ENCODE peak calls at places on chromosomes 5 and 9, in four cellular contexts. C, F, A and H are unnamed samples.

GRCh38 chr5:87354496-87354895 is 58.2 kb downstream of the CCNH start:
- DNase-seq in C (no peak), F (no peak), A (no peak), H (no peak)

GRCh38 chr9:136305822-136306690 is 2.2 kb upstream of the CCDC187 start:
- DNase-seq in C (no peak), F (no peak), A (no peak), H (no peak)

GRCh38 chr5:114857951-114858401 is 311.7 kb downstream of the TRIM36 start:
- DNase-seq in C (no peak), F (peak), A (no peak), H (peak)

GRCh38 chr5:78651468-78651867 is 2.9 kb upstream of the LHFPL2 start:
- DNase-seq in C (no peak), F (no peak), A (no peak), H (no peak)

GRCh38 chr9:108691614-108692013 is 164.2 kb downstream of the ACTL7B start:
- DNase-seq in C (no peak), F (no peak), A (no peak), H (peak)

GRCh38 chr9:88653926-88654325 is 118.9 kb downstream of the NXNL2 start:
- DNase-seq in C (no peak), F (no peak), A (no peak), H (no peak)

GRCh38 chr9:96068511-96068910 is 193.0 kb downstream of the ERCC6L2 start:
- DNase-seq in C (no peak), F (no peak), A (no peak), H (no peak)

GRCh38 chr9:107749787-107750444 is 260.3 kb upstream of the KLF4 start:
- DNase-seq in C (no peak), F (peak), A (peak), H (peak)

GRCh38 chr5:57824047-57824446 is 341.4 kb upstream of the ACTBL2 start:
- DNase-seq in C (no peak), F (no peak), A (no peak), H (no peak)

GRCh38 chr9:31153250-31153840 is 1231.1 kb upstream of the ACO1 start:
- DNase-seq in C (no peak), F (no peak), A (no peak), H (peak)

GRCh38 chr9:127877566-127877998 is at the start of gene AK1:
- DNase-seq in C (no peak), F (peak), A (peak), H (peak)

GRCh38 chr9:116494815-116495634 is 192.1 kb upstream of the TRIM32 start:
- DNase-seq in C (no peak), F (peak), A (no peak), H (peak)

GRCh38 chr5:73894860-73895259 is 268.9 kb downstream of the ARHGEF28 start:
- DNase-seq in C (no peak), F (no peak), A (no peak), H (no peak)

GRCh38 chr9:27599102-27599501 is 25.8 kb upstream of the C9orf72 start:
- DNase-seq in C (no peak), F (no peak), A (no peak), H (peak)

GRCh38 chr9:18260527-18260926 is 213.4 kb upstream of the ADAMTSL1 start:
- DNase-seq in C (no peak), F (no peak), A (no peak), H (peak)

GRCh38 chr9:91197232-91198181 is 164.2 kb downstream of the AUH start:
- DNase-seq in C (no peak), F (peak), A (peak), H (peak)

GRCh38 chr9:130541533-130541932 is 37.8 kb upstream of the FUBP3 start:
- DNase-seq in C (no peak), F (no peak), A (no peak), H (no peak)

GRCh38 chr5:10307206-10308148 is at the start of gene CMBL:
- DNase-seq in C (no peak), F (peak), A (peak), H (peak)

GRCh38 chr9:88651682-88652633 is 117.0 kb downstream of the NXNL2 start:
- DNase-seq in C (no peak), F (peak), A (peak), H (peak)

GRCh38 chr5:145479862-145480261 is 355.3 kb downstream of the PRELID2 start:
- DNase-seq in C (no peak), F (no peak), A (no peak), H (no peak)

GRCh38 chr5:148912714-148913398 is 86.4 kb downstream of the ADRB2 start:
- DNase-seq in C (no peak), F (peak), A (no peak), H (peak)

GRCh38 chr9:37596504-37596903 is 4.1 kb upstream of the TOMM5 start:
- DNase-seq in C (no peak), F (no peak), A (no peak), H (no peak)

GRCh38 chr9:37591775-37592107 is 656 bp downstream of the TOMM5 start:
- DNase-seq in C (no peak), F (peak), A (no peak), H (no peak)

GRCh38 chr9:37587521-37587920 is 4.9 kb downstream of the TOMM5 start:
- DNase-seq in C (no peak), F (no peak), A (no peak), H (no peak)

GRCh38 chr9:37593877-37594448 is 1.6 kb upstream of the TOMM5 start:
- DNase-seq in C (no peak), F (no peak), A (no peak), H (no peak)

DNA sequence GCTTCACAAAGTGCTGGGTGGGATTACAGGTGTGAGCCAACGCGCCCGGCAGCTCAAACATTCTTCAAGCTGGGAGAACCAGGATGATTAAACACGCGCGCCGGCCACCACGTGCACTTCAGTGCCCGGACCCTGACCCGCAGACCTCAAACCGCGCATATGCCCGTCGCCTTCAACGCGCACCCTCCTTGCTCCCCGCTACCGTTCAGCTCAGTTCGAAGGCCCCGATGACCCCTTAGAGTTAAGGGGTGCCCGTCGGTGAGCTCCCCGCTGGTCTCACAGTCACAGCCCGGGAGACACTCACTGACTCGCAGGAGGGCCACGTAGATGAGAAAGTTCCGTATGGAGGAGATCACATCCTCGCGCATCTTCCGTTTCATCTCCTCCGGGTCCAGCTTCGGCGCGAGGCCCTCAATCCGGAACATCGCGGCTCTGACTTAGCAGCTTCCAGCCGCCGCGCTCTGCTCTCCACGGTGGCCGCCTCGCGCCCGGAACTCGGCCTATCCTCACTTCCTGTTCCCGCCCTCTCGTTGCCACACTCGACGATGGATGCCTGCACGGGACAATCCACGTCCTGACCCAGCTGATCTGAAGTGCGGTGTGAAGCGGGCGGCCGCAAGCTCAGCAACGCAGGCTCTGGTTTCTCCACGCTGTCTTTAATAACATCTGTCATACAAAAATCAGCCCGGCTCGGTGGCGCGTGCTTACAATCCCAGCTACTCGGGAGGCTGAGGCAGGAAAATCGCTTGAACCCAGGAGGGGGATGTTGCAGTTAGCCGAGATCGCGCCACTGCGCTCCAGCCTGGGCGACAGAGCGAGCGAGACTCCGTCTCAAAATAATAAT is at the start of gene TOMM5:
- DNase-seq in C (peak), F (peak), A (peak), H (peak)
- TF ChIP-seq CTCF in C (no peak), F (no peak), A (no peak), H (no peak)

GRCh38 chr5:150101019-150101418 is 14.7 kb upstream of the CSF1R start:
- DNase-seq in C (no peak), F (no peak), A (no peak), H (no peak)
- TF ChIP-seq CTCF in C (no peak), F (no peak), A (no peak), H (no peak)

DNA sequence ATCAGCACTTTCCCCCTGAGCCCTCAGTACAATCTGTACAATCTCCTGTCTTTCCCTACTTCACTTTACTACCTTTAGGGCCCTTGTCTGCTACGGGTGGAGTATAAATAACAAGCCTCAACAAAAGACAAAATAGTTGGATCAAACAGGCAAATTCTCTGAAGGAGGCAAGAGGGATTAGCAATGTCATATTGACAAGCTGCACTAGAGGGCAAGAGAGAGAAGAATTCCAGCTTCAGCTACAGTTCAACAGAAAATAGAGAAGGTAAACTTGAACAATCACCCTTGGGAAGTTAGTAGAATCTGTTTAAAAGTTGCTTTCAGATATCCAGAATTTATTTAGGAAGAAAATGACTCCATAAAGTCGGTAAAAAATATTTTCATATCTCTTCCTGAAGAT is 68.4 kb upstream of the IZUMO3 start:
- DNase-seq in C (no peak), F (no peak), A (no peak), H (peak)
- TF ChIP-seq CTCF in C (no peak), F (no peak), A (no peak), H (peak)

GRCh38 chr9:83714316-83714715 is 6.6 kb upstream of the UBQLN1 start:
- DNase-seq in C (no peak), F (peak), A (no peak), H (no peak)
- TF ChIP-seq CTCF in C (peak), F (peak), A (peak), H (peak)

GRCh38 chr5:67149933-67150523 is 46.6 kb downstream of the CD180 start:
- DNase-seq in C (no peak), F (no peak), A (no peak), H (no peak)
- TF ChIP-seq CTCF in C (no peak), F (peak), A (peak), H (peak)

DNA sequence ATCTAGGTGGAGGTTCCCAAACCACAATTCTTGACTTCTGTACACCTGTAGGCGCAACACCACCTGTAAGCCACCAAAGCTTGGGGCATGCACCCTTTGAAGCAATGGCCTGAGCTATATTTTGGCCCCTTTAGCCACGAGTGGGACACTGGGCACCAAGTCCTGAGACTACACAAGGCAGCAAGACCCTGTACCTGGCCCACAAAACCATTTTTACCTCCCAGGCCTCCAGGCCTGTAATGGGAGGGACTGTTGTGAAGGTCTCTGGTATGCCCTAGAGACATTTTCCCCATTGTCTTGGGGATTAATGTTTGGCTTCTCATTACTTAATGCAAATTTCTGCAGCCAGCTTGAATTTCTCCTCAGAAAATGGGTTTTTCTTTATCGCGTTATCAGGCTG is 24.6 kb upstream of the FAM151B start:
- DNase-seq in C (no peak), F (no peak), A (no peak), H (no peak)
- TF ChIP-seq CTCF in C (no peak), F (no peak), A (no peak), H (no peak)

GRCh38 chr9:16532272-16532671 is 338.2 kb downstream of the BNC2 start:
- DNase-seq in C (no peak), F (no peak), A (no peak), H (no peak)

GRCh38 chr9:16535555-16535954 is 334.9 kb downstream of the BNC2 start:
- DNase-seq in C (no peak), F (no peak), A (no peak), H (no peak)

GRCh38 chr9:16530669-16531461 is 339.6 kb downstream of the BNC2 start:
- DNase-seq in C (no peak), F (no peak), A (no peak), H (peak)

GRCh38 chr9:16532681-16533450 is 337.6 kb downstream of the BNC2 start:
- DNase-seq in C (no peak), F (no peak), A (no peak), H (peak)
- TF ChIP-seq CTCF in C (no peak), F (no peak), A (no peak), H (no peak)

GRCh38 chr5:120124961-120125360 is 339.1 kb upstream of the PRR16 start:
- DNase-seq in C (no peak), F (no peak), A (no peak), H (no peak)
- TF ChIP-seq CTCF in C (no peak), F (no peak), A (no peak), H (no peak)